ENCODE peak calls at places on chromosome 5, in five cellular contexts. Q, Z, J, H and I are unnamed samples.

GRCh38 chr5:108650997-108651396 is 96.7 kb upstream of the FER start:
- DNase-seq in Q (no peak), J (no peak), H (no peak), Z (no peak), I (no peak)

GRCh38 chr5:54551906-54552305 is 34.3 kb downstream of the SNX18 start:
- DNase-seq in J (no peak), Q (no peak), Z (no peak), H (no peak), I (no peak)

GRCh38 chr5:1543398-1544293 is 19.9 kb upstream of the LPCAT1 start:
- DNase-seq in J (peak; percentile 61), H (no peak), Z (peak; percentile 65), Q (peak; percentile 20), I (no peak)

GRCh38 chr5:119274024-119274766 is 81.6 kb upstream of the TNFAIP8 start:
- DNase-seq in Q (no peak), J (no peak), Z (no peak), H (no peak), I (no peak)

GRCh38 chr5:66958984-66959641 is 237.5 kb downstream of the CD180 start:
- DNase-seq in Z (no peak), H (no peak), Q (no peak), J (no peak), I (no peak)

GRCh38 chr5:14681236-14681752 is 16.8 kb downstream of the OTULIN start:
- DNase-seq in Q (no peak), Z (no peak), J (no peak), H (no peak), I (no peak)

GRCh38 chr5:175847503-175847902 is 23.9 kb upstream of the CPLX2 start:
- DNase-seq in Z (no peak), Q (no peak), H (no peak), J (no peak), I (peak; percentile 25)

GRCh38 chr5:147177125-147177840 is 57.5 kb upstream of the STK32A start:
- DNase-seq in Z (no peak), J (no peak), Q (no peak), H (no peak), I (no peak)

GRCh38 chr5:136201870-136202269 is 8.9 kb upstream of the SMIM32 start:
- DNase-seq in Z (no peak), Q (no peak), J (peak; percentile 50), H (no peak), I (no peak)

GRCh38 chr5:73418244-73418691 is 30.3 kb downstream of the FOXD1 start:
- DNase-seq in J (no peak), H (no peak), Z (no peak), Q (no peak), I (no peak)

DNA sequence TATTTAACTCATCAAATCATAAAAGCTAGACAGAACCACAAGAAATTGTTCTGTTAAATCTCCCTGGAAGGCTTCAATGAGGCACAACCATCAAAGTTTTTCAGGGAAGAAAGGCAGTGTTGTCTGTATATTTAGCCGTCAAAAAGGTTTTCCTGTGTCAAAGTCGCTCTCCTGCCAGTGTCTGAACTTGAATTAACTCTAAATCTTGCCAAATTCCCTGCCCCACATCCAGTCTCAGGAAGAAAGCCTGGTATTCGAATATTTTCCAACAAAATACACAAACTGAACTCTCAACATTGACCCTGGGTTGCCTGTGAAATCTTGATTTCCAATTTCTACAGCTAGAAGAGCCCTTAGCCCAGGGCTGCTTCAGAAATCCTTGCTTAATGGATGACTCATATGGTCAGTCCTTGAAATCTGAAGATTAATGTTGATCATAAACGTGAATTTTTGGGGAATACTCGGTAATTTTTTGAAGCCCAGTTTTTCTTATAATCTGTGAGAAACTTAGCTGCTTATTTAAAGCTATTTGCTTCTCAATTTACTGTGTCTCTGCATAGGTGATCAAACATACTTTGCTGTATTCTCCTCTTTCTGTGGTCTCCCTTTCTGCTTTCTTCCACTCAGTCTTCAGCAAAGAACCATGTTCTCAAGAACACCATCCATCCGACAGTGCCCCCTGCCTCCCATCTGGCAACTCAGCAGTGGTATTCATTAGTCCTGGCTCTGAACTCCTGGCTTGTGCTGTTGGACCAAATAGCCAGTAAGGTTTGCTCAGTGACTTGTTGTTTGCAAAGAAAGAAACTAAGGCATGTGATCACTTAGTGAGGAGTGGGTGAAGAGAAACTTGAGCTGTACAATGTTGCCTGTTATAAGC is 58.9 kb downstream of the NREP start:
- DNase-seq in J (no peak), Z (no peak), Q (no peak), H (no peak), I (peak; percentile 44)
- TF ChIP-seq CTCF in J (no peak), Z (peak; percentile 54), Q (no peak), H (no peak), I (peak; percentile 20)

GRCh38 chr5:141041427-141041785 is 9.8 kb upstream of the PCDHB1 start:
- DNase-seq in J (no peak), Q (no peak), Z (no peak), H (no peak), I (no peak)
- TF ChIP-seq CTCF in J (no peak), Q (no peak), Z (peak; percentile 54), H (no peak), I (no peak)

DNA sequence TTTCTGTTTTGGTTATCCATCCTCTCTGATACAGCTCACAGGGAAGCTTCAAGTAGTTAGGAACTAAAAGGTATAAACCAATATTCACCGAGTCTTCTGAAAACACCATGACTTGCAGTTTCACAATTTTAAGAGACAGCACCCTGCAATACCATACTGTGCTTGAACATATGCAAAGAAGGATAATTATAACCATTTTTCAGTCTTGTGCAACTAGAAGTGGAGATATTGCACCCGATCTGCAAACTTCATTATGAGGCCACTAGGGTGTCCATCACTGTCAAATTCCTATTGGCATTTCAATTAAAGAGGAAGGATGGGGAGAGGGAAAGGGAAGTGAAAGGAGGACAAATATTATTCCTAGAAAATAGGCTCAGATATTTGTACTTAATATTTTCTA is 32.4 kb upstream of the CEP120 start:
- DNase-seq in Q (no peak), Z (no peak), J (no peak), H (peak; percentile 61), I (no peak)
- TF ChIP-seq CTCF in Q (no peak), Z (peak; percentile 27), J (no peak), H (peak; percentile 54), I (no peak)

GRCh38 chr5:179342577-179342976 is 2.7 kb downstream of the ADAMTS2 start:
- DNase-seq in Q (no peak), H (no peak), Z (peak; percentile 66), J (peak; percentile 71), I (peak; percentile 47)
- TF ChIP-seq CTCF in Q (no peak), H (no peak), Z (peak; percentile 69), J (peak; percentile 19), I (no peak)